ENCODE peak calls at places on chromosomes 7 and 10, in seven cellular contexts. One of them, this sample, is unnamed.

GRCh38 chr7:45646207-45646821 is 72.1 kb downstream of the ADCY1 start:
- DNase-seq in lower lobe of right lung: no peak
- DNase-seq in IMR-90: no peak
- DNase-seq in heart right ventricle: no peak
- DNase-seq in substantia nigra: no peak
- DNase-seq in mesendoderm: no peak
- DNase-seq in A549: no peak
- DNase-seq in this sample: no peak

GRCh38 chr7:149776305-149776704 is 2.9 kb upstream of the ZNF467 start:
- DNase-seq in mesendoderm: no peak
- DNase-seq in lower lobe of right lung: peak
- DNase-seq in heart right ventricle: peak
- DNase-seq in A549: no peak
- DNase-seq in IMR-90: peak
- DNase-seq in substantia nigra: no peak
- DNase-seq in this sample: peak

GRCh38 chr10:107545717-107546116 is 381.2 kb upstream of the SORCS1 start:
- DNase-seq in mesendoderm: no peak
- DNase-seq in lower lobe of right lung: no peak
- DNase-seq in A549: no peak
- DNase-seq in IMR-90: no peak
- DNase-seq in heart right ventricle: no peak
- DNase-seq in substantia nigra: no peak
- DNase-seq in this sample: peak

GRCh38 chr7:46229409-46229808 is 308.3 kb upstream of the IGFBP3 start:
- DNase-seq in heart right ventricle: no peak
- DNase-seq in IMR-90: peak
- DNase-seq in mesendoderm: no peak
- DNase-seq in substantia nigra: no peak
- DNase-seq in A549: peak
- DNase-seq in lower lobe of right lung: no peak
- DNase-seq in this sample: no peak

GRCh38 chr7:11341285-11341944 is 367.7 kb downstream of the PHF14 start:
- DNase-seq in IMR-90: no peak
- DNase-seq in heart right ventricle: no peak
- DNase-seq in mesendoderm: peak
- DNase-seq in lower lobe of right lung: no peak
- DNase-seq in substantia nigra: no peak
- DNase-seq in A549: peak
- DNase-seq in this sample: no peak

GRCh38 chr10:93074137-93074596 is 474 bp downstream of the CYP26A1 start:
- DNase-seq in IMR-90: no peak
- DNase-seq in A549: peak
- DNase-seq in lower lobe of right lung: no peak
- DNase-seq in mesendoderm: peak
- DNase-seq in substantia nigra: no peak
- DNase-seq in heart right ventricle: no peak
- DNase-seq in this sample: no peak

GRCh38 chr7:104126411-104126841 is 81.4 kb downstream of the ORC5 start:
- DNase-seq in substantia nigra: no peak
- DNase-seq in A549: no peak
- DNase-seq in heart right ventricle: no peak
- DNase-seq in mesendoderm: peak
- DNase-seq in IMR-90: no peak
- DNase-seq in lower lobe of right lung: no peak
- DNase-seq in this sample: no peak

GRCh38 chr7:54112568-54112967 is 429.6 kb upstream of the VSTM2A start:
- DNase-seq in IMR-90: no peak
- DNase-seq in heart right ventricle: no peak
- DNase-seq in A549: no peak
- DNase-seq in mesendoderm: no peak
- DNase-seq in substantia nigra: no peak
- DNase-seq in lower lobe of right lung: no peak
- DNase-seq in this sample: no peak

GRCh38 chr7:11233871-11234270 is 260.2 kb downstream of the PHF14 start:
- DNase-seq in heart right ventricle: no peak
- DNase-seq in lower lobe of right lung: no peak
- DNase-seq in mesendoderm: peak
- DNase-seq in A549: no peak
- DNase-seq in IMR-90: no peak
- DNase-seq in substantia nigra: no peak
- DNase-seq in this sample: no peak

GRCh38 chr10:121428848-121429247 is 169.4 kb downstream of the FGFR2 start:
- DNase-seq in heart right ventricle: no peak
- DNase-seq in substantia nigra: no peak
- DNase-seq in mesendoderm: no peak
- DNase-seq in lower lobe of right lung: no peak
- DNase-seq in A549: no peak
- DNase-seq in IMR-90: no peak
- DNase-seq in this sample: no peak

GRCh38 chr7:141551080-141551772 is at the start of gene AGK:
- DNase-seq in IMR-90: peak
- DNase-seq in lower lobe of right lung: peak
- DNase-seq in mesendoderm: peak
- DNase-seq in A549: peak
- DNase-seq in heart right ventricle: peak
- DNase-seq in substantia nigra: peak
- DNase-seq in this sample: peak

GRCh38 chr10:102555781-102556328 is 52.1 kb downstream of the SUFU start:
- DNase-seq in mesendoderm: no peak
- DNase-seq in substantia nigra: no peak
- DNase-seq in lower lobe of right lung: no peak
- DNase-seq in heart right ventricle: no peak
- DNase-seq in IMR-90: peak
- DNase-seq in A549: no peak
- DNase-seq in this sample: no peak

GRCh38 chr7:17941171-17941490 is 837 bp upstream of the SNX13 start:
- DNase-seq in substantia nigra: no peak
- DNase-seq in A549: peak
- DNase-seq in IMR-90: no peak
- DNase-seq in heart right ventricle: no peak
- DNase-seq in lower lobe of right lung: no peak
- DNase-seq in mesendoderm: peak
- DNase-seq in this sample: no peak

GRCh38 chr7:90244909-90245841 is at the start of gene CFAP69:
- DNase-seq in mesendoderm: peak
- DNase-seq in IMR-90: peak
- DNase-seq in lower lobe of right lung: peak
- DNase-seq in substantia nigra: peak
- DNase-seq in heart right ventricle: peak
- DNase-seq in A549: peak
- DNase-seq in this sample: peak

GRCh38 chr7:21542891-21543527 is at the start of gene DNAH11:
- DNase-seq in A549: peak
- DNase-seq in mesendoderm: peak
- DNase-seq in substantia nigra: no peak
- DNase-seq in heart right ventricle: peak
- DNase-seq in IMR-90: no peak
- DNase-seq in lower lobe of right lung: peak
- DNase-seq in this sample: peak

GRCh38 chr7:39089194-39089593 is 111.5 kb downstream of the POU6F2 start:
- DNase-seq in heart right ventricle: no peak
- DNase-seq in mesendoderm: no peak
- DNase-seq in A549: no peak
- DNase-seq in IMR-90: no peak
- DNase-seq in substantia nigra: no peak
- DNase-seq in lower lobe of right lung: no peak
- DNase-seq in this sample: no peak

GRCh38 chr10:95297402-95297801 is 6.6 kb upstream of the PDLIM1 start:
- DNase-seq in substantia nigra: no peak
- DNase-seq in A549: no peak
- DNase-seq in heart right ventricle: no peak
- DNase-seq in mesendoderm: no peak
- DNase-seq in lower lobe of right lung: no peak
- DNase-seq in IMR-90: no peak
- DNase-seq in this sample: no peak

GRCh38 chr7:114973147-114973546 is 51.3 kb downstream of the MDFIC start:
- DNase-seq in lower lobe of right lung: no peak
- DNase-seq in A549: no peak
- DNase-seq in IMR-90: peak
- DNase-seq in substantia nigra: no peak
- DNase-seq in mesendoderm: no peak
- DNase-seq in heart right ventricle: no peak
- DNase-seq in this sample: no peak

GRCh38 chr10:31467791-31468535 is 148.9 kb downstream of the ZEB1 start:
- DNase-seq in lower lobe of right lung: peak
- DNase-seq in heart right ventricle: no peak
- DNase-seq in substantia nigra: no peak
- DNase-seq in A549: peak
- DNase-seq in mesendoderm: peak
- DNase-seq in IMR-90: no peak
- DNase-seq in this sample: no peak

GRCh38 chr10:119644215-119644826 is 6.9 kb upstream of the BAG3 start:
- DNase-seq in mesendoderm: no peak
- DNase-seq in IMR-90: no peak
- DNase-seq in A549: no peak
- DNase-seq in lower lobe of right lung: no peak
- DNase-seq in heart right ventricle: no peak
- DNase-seq in substantia nigra: no peak
- DNase-seq in this sample: peak

GRCh38 chr7:26658080-26658697 is 206.2 kb downstream of the SKAP2 start:
- DNase-seq in lower lobe of right lung: no peak
- DNase-seq in IMR-90: no peak
- DNase-seq in mesendoderm: no peak
- DNase-seq in heart right ventricle: no peak
- DNase-seq in substantia nigra: no peak
- DNase-seq in A549: no peak
- DNase-seq in this sample: no peak

GRCh38 chr10:127577878-127578627 is 28.9 kb downstream of the NPS start:
- DNase-seq in mesendoderm: peak
- DNase-seq in heart right ventricle: no peak
- DNase-seq in IMR-90: no peak
- DNase-seq in A549: no peak
- DNase-seq in substantia nigra: no peak
- DNase-seq in lower lobe of right lung: no peak
- DNase-seq in this sample: no peak

GRCh38 chr7:25028370-25028971 is 48.5 kb upstream of the OSBPL3 start:
- DNase-seq in lower lobe of right lung: no peak
- DNase-seq in IMR-90: peak
- DNase-seq in mesendoderm: peak
- DNase-seq in A549: peak
- DNase-seq in heart right ventricle: no peak
- DNase-seq in substantia nigra: no peak
- DNase-seq in this sample: no peak

GRCh38 chr7:96075510-96076349 is 246.2 kb downstream of the SLC25A13 start:
- DNase-seq in heart right ventricle: peak
- DNase-seq in substantia nigra: peak
- DNase-seq in IMR-90: peak
- DNase-seq in mesendoderm: peak
- DNase-seq in lower lobe of right lung: peak
- DNase-seq in A549: peak
- DNase-seq in this sample: peak
- H3K27ac ChIP-seq in heart right ventricle: no peak
- H3K27ac ChIP-seq in substantia nigra: peak
- H3K27ac ChIP-seq in IMR-90: no peak
- H3K27ac ChIP-seq in mesendoderm: no peak
- H3K27ac ChIP-seq in lower lobe of right lung: no peak
- H3K27ac ChIP-seq in A549: no peak
- H3K27ac ChIP-seq in this sample: no peak

DNA sequence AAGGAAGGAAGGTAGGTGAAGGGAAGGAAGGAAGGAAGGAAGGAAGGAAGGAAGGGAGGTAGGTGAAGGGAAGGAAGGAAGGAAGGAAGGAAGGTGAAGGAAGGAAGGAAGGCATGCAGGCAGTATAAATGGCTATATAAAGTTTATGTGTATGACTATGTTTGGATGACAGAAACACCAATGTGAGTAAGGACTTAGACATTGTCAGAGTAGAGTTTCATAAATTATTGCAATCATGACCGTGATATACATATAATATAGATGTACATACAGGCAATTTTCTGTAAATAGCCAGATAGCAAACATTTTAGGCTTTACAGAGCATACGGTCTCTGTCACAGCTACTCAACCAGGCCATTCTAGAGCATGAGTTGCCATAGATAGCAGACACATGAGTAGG is 133.8 kb upstream of the AKR1E2 start:
- DNase-seq in IMR-90: no peak
- DNase-seq in A549: no peak
- DNase-seq in heart right ventricle: no peak
- DNase-seq in lower lobe of right lung: no peak
- DNase-seq in mesendoderm: no peak
- DNase-seq in substantia nigra: no peak
- DNase-seq in this sample: no peak
- H3K27ac ChIP-seq in IMR-90: peak
- H3K27ac ChIP-seq in A549: peak
- H3K27ac ChIP-seq in heart right ventricle: no peak
- H3K27ac ChIP-seq in lower lobe of right lung: no peak
- H3K27ac ChIP-seq in mesendoderm: no peak
- H3K27ac ChIP-seq in substantia nigra: no peak
- H3K27ac ChIP-seq in this sample: no peak

GRCh38 chr10:109913351-109913902 is 9.9 kb downstream of the XPNPEP1 start:
- DNase-seq in A549: no peak
- DNase-seq in substantia nigra: no peak
- DNase-seq in heart right ventricle: no peak
- DNase-seq in IMR-90: no peak
- DNase-seq in lower lobe of right lung: no peak
- DNase-seq in mesendoderm: no peak
- DNase-seq in this sample: no peak

GRCh38 chr10:109912335-109913282 is 10.7 kb downstream of the XPNPEP1 start:
- DNase-seq in A549: no peak
- DNase-seq in heart right ventricle: no peak
- DNase-seq in substantia nigra: no peak
- DNase-seq in lower lobe of right lung: no peak
- DNase-seq in mesendoderm: peak
- DNase-seq in IMR-90: peak
- DNase-seq in this sample: no peak

GRCh38 chr10:109915566-109915965 is 7.7 kb downstream of the XPNPEP1 start:
- DNase-seq in lower lobe of right lung: no peak
- DNase-seq in IMR-90: no peak
- DNase-seq in heart right ventricle: no peak
- DNase-seq in A549: no peak
- DNase-seq in mesendoderm: no peak
- DNase-seq in substantia nigra: no peak
- DNase-seq in this sample: no peak

GRCh38 chr10:109911903-109912302 is 11.4 kb downstream of the XPNPEP1 start:
- DNase-seq in IMR-90: no peak
- DNase-seq in A549: no peak
- DNase-seq in heart right ventricle: no peak
- DNase-seq in substantia nigra: no peak
- DNase-seq in mesendoderm: no peak
- DNase-seq in lower lobe of right lung: no peak
- DNase-seq in this sample: no peak

GRCh38 chr10:109914966-109915365 is 8.3 kb downstream of the XPNPEP1 start:
- DNase-seq in mesendoderm: no peak
- DNase-seq in heart right ventricle: no peak
- DNase-seq in IMR-90: peak
- DNase-seq in substantia nigra: no peak
- DNase-seq in lower lobe of right lung: no peak
- DNase-seq in A549: peak
- DNase-seq in this sample: no peak
- H3K27ac ChIP-seq in mesendoderm: no peak
- H3K27ac ChIP-seq in heart right ventricle: no peak
- H3K27ac ChIP-seq in IMR-90: no peak
- H3K27ac ChIP-seq in substantia nigra: no peak
- H3K27ac ChIP-seq in lower lobe of right lung: no peak
- H3K27ac ChIP-seq in A549: no peak
- H3K27ac ChIP-seq in this sample: peak

DNA sequence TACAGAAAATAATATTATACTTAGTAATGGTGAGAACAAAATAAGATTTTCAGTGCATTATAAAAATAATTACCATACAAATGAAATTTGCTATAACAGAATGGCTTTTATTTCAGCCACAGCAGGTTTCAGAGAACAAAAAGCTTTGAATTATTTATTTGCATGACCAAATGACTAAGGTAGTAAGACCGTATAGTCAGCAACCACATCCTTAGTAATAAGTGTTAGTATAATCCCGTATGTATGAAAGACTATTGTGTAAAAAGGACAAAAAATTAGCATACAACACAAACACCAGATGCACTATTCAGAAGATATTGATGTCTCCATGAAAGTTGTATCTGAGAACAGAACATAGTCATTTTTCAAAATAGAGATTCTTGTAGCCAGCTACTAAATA is 12.2 kb downstream of the PDZD8 start:
- DNase-seq in A549: no peak
- DNase-seq in substantia nigra: no peak
- DNase-seq in mesendoderm: no peak
- DNase-seq in heart right ventricle: no peak
- DNase-seq in IMR-90: peak
- DNase-seq in lower lobe of right lung: no peak
- DNase-seq in this sample: no peak
- H3K27ac ChIP-seq in A549: peak
- H3K27ac ChIP-seq in substantia nigra: no peak
- H3K27ac ChIP-seq in mesendoderm: no peak
- H3K27ac ChIP-seq in heart right ventricle: no peak
- H3K27ac ChIP-seq in IMR-90: no peak
- H3K27ac ChIP-seq in lower lobe of right lung: no peak
- H3K27ac ChIP-seq in this sample: no peak